ENCODE peak calls at places on chromosome 18, in ten cellular contexts. Q is heart left ventricle, L is IMR-90, W is body of pancreas, K is AG04450, J is small intestine, D is left lung, Y is OCI-LY7, R is neural progenitor cell, O is GM23248. A is an unnamed sample.
A peak's percentile ranks its signal among the peaks of the same experiment; 100 is the strongest.

GRCh38 chr18:12121175-12122095 is 27.8 kb downstream of the ANKRD62 start:
- DNase-seq in O (peak; percentile 30), Y (no peak), D (no peak), L (peak; percentile 1), J (no peak), Q (no peak), W (peak; percentile 48), K (no peak), R (peak; percentile 64), A (no peak)

GRCh38 chr18:47709556-47709955 is 220.9 kb downstream of the SMAD2 start:
- DNase-seq in O (no peak), K (no peak), R (no peak), D (no peak), Y (no peak), Q (no peak), L (no peak), J (no peak), W (no peak), A (no peak)

GRCh38 chr18:5779922-5780321 is 115.4 kb downstream of the TMEM200C start:
- DNase-seq in Y (no peak), O (no peak), W (no peak), L (no peak), Q (no peak), K (no peak), J (no peak), D (no peak), R (no peak), A (no peak)

GRCh38 chr18:37299471-37300304 is 265.9 kb downstream of the CELF4 start:
- DNase-seq in W (peak; percentile 94), K (peak; percentile 81), D (peak; percentile 89), Y (no peak), J (peak; percentile 84), L (peak; percentile 93), R (no peak), Q (peak; percentile 85), O (peak; percentile 97), A (no peak)

GRCh38 chr18:63518178-63519012 is 23.8 kb upstream of the SERPINB12 start:
- DNase-seq in R (peak; percentile 92), O (peak; percentile 85), K (peak; percentile 49), L (peak; percentile 70), Q (peak; percentile 45), Y (peak; percentile 74), J (peak; percentile 79), W (peak; percentile 73), D (no peak), A (no peak)

GRCh38 chr18:6052449-6052913 is 157.2 kb upstream of the TMEM200C start:
- DNase-seq in W (no peak), R (no peak), Y (no peak), D (no peak), L (peak; percentile 7), Q (no peak), O (no peak), K (no peak), J (no peak), A (no peak)

GRCh38 chr18:37660658-37661057 is 95.1 kb upstream of the CELF4 start:
- DNase-seq in R (no peak), J (no peak), O (no peak), Y (no peak), D (no peak), L (no peak), Q (no peak), K (no peak), W (no peak), A (no peak)

GRCh38 chr18:1468550-1468949 is 563.9 kb downstream of the ADCYAP1 start:
- DNase-seq in Q (no peak), W (no peak), O (no peak), L (no peak), Y (no peak), R (no peak), D (no peak), J (no peak), K (no peak), A (no peak)

GRCh38 chr18:9712606-9713005 is 4.5 kb downstream of the RAB31 start:
- DNase-seq in Y (no peak), R (no peak), K (no peak), Q (no peak), J (no peak), W (no peak), D (no peak), L (no peak), O (peak; percentile 52), A (no peak)

GRCh38 chr18:905948-906415 is 1.3 kb downstream of the ADCYAP1 start:
- DNase-seq in R (peak; percentile 45), Q (no peak), O (no peak), K (no peak), Y (no peak), D (no peak), W (no peak), J (no peak), L (no peak), A (no peak)

GRCh38 chr18:58805482-58806187 is 59.0 kb upstream of the ZNF532 start:
- DNase-seq in J (no peak), Q (no peak), O (no peak), Y (no peak), W (no peak), D (no peak), K (no peak), R (peak; percentile 72), L (no peak), A (no peak)

GRCh38 chr18:42184685-42185477 is 229.8 kb downstream of the PIK3C3 start:
- DNase-seq in J (no peak), L (no peak), O (no peak), R (no peak), Y (no peak), D (no peak), W (no peak), Q (no peak), K (no peak), A (no peak)

GRCh38 chr18:57621252-57621607 is 406 bp downstream of the NARS1 start:
- DNase-seq in K (no peak), J (no peak), R (no peak), D (no peak), Q (no peak), L (no peak), Y (peak; percentile 14), O (peak; percentile 52), W (no peak), A (peak; percentile 16)

GRCh38 chr18:28158083-28158581 is 18.8 kb downstream of the CDH2 start:
- DNase-seq in Y (no peak), W (no peak), D (no peak), L (peak; percentile 30), K (no peak), J (no peak), R (no peak), O (no peak), Q (no peak), A (no peak)

GRCh38 chr18:22579271-22579670 is 161.6 kb upstream of the CTAGE1 start:
- DNase-seq in D (no peak), K (no peak), J (no peak), Y (no peak), Q (no peak), R (no peak), O (no peak), W (no peak), L (no peak), A (no peak)

GRCh38 chr18:27544211-27544610 is 359.1 kb upstream of the CHST9 start:
- DNase-seq in R (no peak), L (no peak), K (no peak), J (no peak), Q (no peak), Y (no peak), O (no peak), D (no peak), W (no peak), A (no peak)

GRCh38 chr18:8659609-8660242 is 45.6 kb upstream of the MTCL1 start:
- DNase-seq in J (no peak), D (no peak), R (no peak), Q (no peak), W (no peak), Y (no peak), K (no peak), L (no peak), O (no peak), A (no peak)
- H3K9me3 ChIP-seq in J (no peaks in the 10 kb centered on the region), D (no peaks in the 10 kb centered on the region), R (no peaks in the 10 kb centered on the region), Q (no peaks in the 10 kb centered on the region), W (no peaks in the 10 kb centered on the region), Y (no peaks in the 10 kb centered on the region), K (peaks cover 15% of the 10 kb centered on the region), L (no peaks in the 10 kb centered on the region), O (no peaks in the 10 kb centered on the region), A (no peaks in the 10 kb centered on the region)

DNA sequence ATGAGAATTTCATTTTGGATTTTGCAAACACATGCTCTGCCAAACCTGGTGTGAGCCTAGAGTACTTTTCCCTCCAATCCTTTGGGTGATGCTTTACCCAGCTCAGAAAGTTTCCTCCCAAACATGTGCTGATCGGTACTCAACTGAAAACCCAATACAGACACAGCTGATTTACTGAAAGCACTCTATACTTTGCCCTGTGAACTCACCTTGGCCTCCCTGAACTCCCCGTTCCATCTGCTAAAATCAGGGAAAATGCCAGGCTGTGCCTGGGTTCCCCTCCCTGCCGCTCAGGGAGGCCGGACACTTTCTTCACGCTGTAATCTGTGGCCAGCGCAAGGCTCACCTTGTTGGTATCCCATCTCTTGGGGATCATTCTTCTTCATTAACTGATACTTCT is 391.2 kb downstream of the CBLN2 start:
- DNase-seq in K (no peak), D (no peak), J (no peak), Y (no peak), R (no peak), W (no peak), L (no peak), Q (no peak), O (no peak), A (no peak)
- H3K9me3 ChIP-seq in K (peaks cover 3% of the 10 kb centered on the region), D (no peaks in the 10 kb centered on the region), J (no peaks in the 10 kb centered on the region), Y (no peaks in the 10 kb centered on the region), R (no peaks in the 10 kb centered on the region), W (no peaks in the 10 kb centered on the region), L (peaks cover 5% of the 10 kb centered on the region), Q (no peaks in the 10 kb centered on the region), O (no peaks in the 10 kb centered on the region), A (peaks cover 3% of the 10 kb centered on the region)

DNA sequence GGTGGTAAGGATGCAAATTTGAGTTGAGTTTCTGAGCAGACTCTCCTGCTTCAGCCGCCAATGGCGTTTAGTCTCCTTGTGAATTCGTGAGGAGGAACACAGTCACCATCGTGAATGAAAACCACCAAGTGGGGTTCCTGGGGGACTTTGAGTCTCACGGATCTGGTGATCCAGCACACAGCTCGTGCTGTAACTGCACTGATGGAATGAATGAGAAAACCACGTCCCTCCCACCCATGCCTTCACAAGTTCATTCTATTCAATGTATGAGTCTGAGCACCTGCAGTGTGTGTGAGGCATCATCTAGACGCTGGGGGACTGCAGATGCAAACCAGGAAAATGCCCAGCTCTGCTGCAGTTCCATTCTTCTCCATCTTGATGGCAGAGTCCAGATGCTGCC is 127.9 kb downstream of the PIEZO2 start:
- DNase-seq in D (no peak), J (no peak), R (no peak), O (no peak), K (no peak), L (no peak), Y (peak; percentile 40), W (no peak), Q (no peak), A (no peak)
- H3K9me3 ChIP-seq in D (no peaks in the 10 kb centered on the region), J (no peaks in the 10 kb centered on the region), R (no peaks in the 10 kb centered on the region), O (no peaks in the 10 kb centered on the region), K (peaks cover 4% of the 10 kb centered on the region), L (no peaks in the 10 kb centered on the region), Y (no peaks in the 10 kb centered on the region), W (no peaks in the 10 kb centered on the region), Q (no peaks in the 10 kb centered on the region), A (no peaks in the 10 kb centered on the region)

DNA sequence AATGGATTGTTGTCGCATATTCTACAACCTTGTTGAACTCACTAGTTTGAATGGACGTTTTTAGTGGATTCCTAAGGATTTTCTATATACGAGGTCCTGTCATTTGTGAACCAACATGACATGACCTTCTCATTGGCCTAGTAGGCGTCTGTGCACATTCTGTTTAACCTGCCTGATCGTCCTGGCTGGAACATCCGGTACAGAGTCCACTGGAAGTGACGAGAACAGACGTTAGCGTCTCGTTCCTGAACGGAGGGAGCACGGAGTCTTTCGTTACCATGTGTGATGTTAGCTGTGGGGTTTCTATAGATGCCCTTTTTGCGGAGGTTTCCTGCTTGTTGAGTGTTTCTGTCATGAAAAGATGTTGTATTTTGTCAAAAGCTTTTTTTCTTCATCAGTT is 61.9 kb downstream of the SLC66A2 start:
- DNase-seq in K (no peak), O (no peak), D (no peak), R (no peak), W (no peak), J (no peak), Q (no peak), L (no peak), Y (no peak), A (no peak)
- H3K9me3 ChIP-seq in K (peaks cover 50% of the 10 kb centered on the region), O (no peaks in the 10 kb centered on the region), D (no peaks in the 10 kb centered on the region), R (no peaks in the 10 kb centered on the region), W (no peaks in the 10 kb centered on the region), J (peaks cover 1% of the 10 kb centered on the region), Q (no peaks in the 10 kb centered on the region), L (peaks cover 33% of the 10 kb centered on the region), Y (no peaks in the 10 kb centered on the region), A (peaks cover 8% of the 10 kb centered on the region)